ENCODE peak calls at places on chromosomes 6 and 20, in six cellular contexts. B is DND-41; Q is CD4-positive, alpha-beta T cell; Z is epithelial cell of esophagus; E is GM23338; I is MCF 10A. W is an unnamed sample.

GRCh38 chr20:48752963-48753362 is 74.8 kb downstream of the PREX1 start:
- DNase-seq in B (no peak), Q (no peak), Z (no peak), E (no peak), I (no peak), W (no peak)

GRCh38 chr20:15759546-15760216 is 813.6 kb downstream of the KIF16B start:
- DNase-seq in B (no peak), Q (no peak), Z (peak), E (no peak), I (peak), W (no peak)

GRCh38 chr6:145705561-145705960 is 29.8 kb downstream of the EPM2A start:
- DNase-seq in B (no peak), Q (no peak), Z (peak), E (no peak), I (peak), W (no peak)

GRCh38 chr6:100099189-100100074 is 105.4 kb upstream of the MCHR2 start:
- DNase-seq in B (no peak), Q (no peak), Z (peak), E (peak), I (peak), W (no peak)

GRCh38 chr20:25376236-25376635 is 14.4 kb downstream of the ABHD12 start:
- DNase-seq in B (no peak), Q (no peak), Z (no peak), E (no peak), I (no peak), W (no peak)

GRCh38 chr6:99491159-99491558 is 24.1 kb downstream of the USP45 start:
- DNase-seq in B (no peak), Q (no peak), Z (no peak), E (no peak), I (no peak), W (no peak)

GRCh38 chr6:51892750-51893149 is 194.7 kb downstream of the PKHD1 start:
- DNase-seq in B (no peak), Q (no peak), Z (peak), E (no peak), I (peak), W (no peak)

GRCh38 chr20:32792316-32792715 is 27.4 kb upstream of the MAPRE1 start:
- DNase-seq in B (peak), Q (no peak), Z (no peak), E (peak), I (no peak), W (peak)

GRCh38 chr6:35240838-35241801 is 18.4 kb upstream of the ZNF76 start:
- DNase-seq in B (peak), Q (peak), Z (peak), E (peak), I (peak), W (peak)

GRCh38 chr20:19936801-19937583 is 80.2 kb upstream of the NAA20 start:
- DNase-seq in B (peak), Q (no peak), Z (no peak), E (no peak), I (no peak), W (peak)

GRCh38 chr6:136058852-136059251 is 191.3 kb downstream of the MTFR2 start:
- DNase-seq in B (no peak), Q (no peak), Z (no peak), E (no peak), I (no peak), W (no peak)

GRCh38 chr20:51533291-51534172 is 9.0 kb downstream of the NFATC2 start:
- DNase-seq in B (no peak), Q (no peak), Z (peak), E (no peak), I (no peak), W (no peak)

GRCh38 chr6:160398674-160399271 is 50.6 kb downstream of the SLC22A3 start:
- DNase-seq in B (no peak), Q (no peak), Z (peak), E (no peak), I (no peak), W (peak)

GRCh38 chr6:4370066-4370465 is 234.7 kb upstream of the ECI2 start:
- DNase-seq in B (no peak), Q (no peak), Z (peak), E (no peak), I (peak), W (no peak)

GRCh38 chr6:35052694-35053565 is 88.2 kb downstream of the TCP11 start:
- DNase-seq in B (no peak), Q (no peak), Z (no peak), E (no peak), I (no peak), W (no peak)

GRCh38 chr20:43293068-43293786 is 103.5 kb upstream of the PTPRT start:
- DNase-seq in B (no peak), Q (no peak), Z (no peak), E (no peak), I (no peak), W (no peak)

GRCh38 chr6:14381225-14381887 is 263.8 kb downstream of the CD83 start:
- DNase-seq in B (no peak), Q (no peak), Z (no peak), E (peak), I (no peak), W (no peak)

GRCh38 chr6:69973138-69973537 is 106.8 kb downstream of the COL19A1 start:
- DNase-seq in B (no peak), Q (no peak), Z (no peak), E (peak), I (no peak), W (no peak)

GRCh38 chr6:170290306-170291128 is at the start of gene DLL1:
- DNase-seq in B (peak), Q (no peak), Z (peak), E (peak), I (peak), W (peak)

GRCh38 chr20:13009682-13010406 is 1.1 kb downstream of the SPTLC3 start:
- DNase-seq in B (no peak), Q (no peak), Z (peak), E (no peak), I (peak), W (peak)

GRCh38 chr20:32672315-32672981 is 1.3 kb downstream of the C20orf203 start:
- DNase-seq in B (peak), Q (no peak), Z (no peak), E (peak), I (no peak), W (peak)

DNA sequence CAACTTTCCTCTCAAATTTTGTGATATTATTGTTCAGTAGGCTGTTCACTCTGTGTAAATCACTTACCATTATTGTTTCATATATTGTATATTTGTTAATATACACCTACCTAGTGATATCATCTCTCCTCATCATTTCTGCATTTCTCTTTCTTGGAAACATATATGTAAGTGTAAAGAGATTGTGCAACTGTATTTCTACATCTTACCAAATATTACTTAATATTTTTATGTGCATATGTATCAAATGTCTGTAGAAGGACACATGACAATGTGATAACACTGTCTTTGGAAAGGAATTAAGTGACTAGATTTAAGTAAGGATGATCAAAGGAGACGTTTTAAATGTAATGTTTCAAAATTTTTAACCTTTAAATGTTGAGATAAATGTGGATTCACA is 30.2 kb downstream of the ZNF322 start:
- DNase-seq in B (no peak), Q (no peak), Z (peak), E (no peak), I (peak), W (no peak)
- TF ChIP-seq CTCF in B (no peak), Q (no peak), Z (no peak), E (no peak), I (no peak), W (no peak)

GRCh38 chr6:45255434-45255833 is 72.7 kb upstream of the RUNX2 start:
- DNase-seq in B (no peak), Q (no peak), Z (no peak), E (no peak), I (no peak), W (no peak)
- TF ChIP-seq CTCF in B (no peak), Q (no peak), Z (no peak), E (no peak), I (no peak), W (no peak)

DNA sequence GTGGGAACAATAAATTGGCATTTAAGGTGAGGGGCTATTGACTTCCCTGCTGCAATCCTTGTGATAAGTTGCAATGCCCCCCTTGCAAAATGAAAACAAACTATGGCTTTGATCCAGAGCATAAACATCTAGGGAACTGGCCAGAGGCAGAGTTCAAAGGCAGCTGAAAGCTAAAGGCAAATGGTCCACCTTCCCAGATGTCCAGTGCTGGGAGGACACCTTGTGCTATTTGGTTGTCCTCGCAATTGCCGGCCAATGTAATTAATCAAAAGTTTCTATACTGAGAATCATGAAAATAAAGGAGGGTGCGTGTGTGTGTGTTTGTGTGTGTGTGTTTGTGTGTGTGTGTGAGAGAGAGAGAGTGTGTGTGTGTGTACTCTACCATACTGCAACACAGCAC is 337.4 kb downstream of the CBLN4 start:
- DNase-seq in B (no peak), Q (no peak), Z (no peak), E (no peak), I (no peak), W (no peak)
- TF ChIP-seq CTCF in B (no peak), Q (no peak), Z (no peak), E (no peak), I (no peak), W (no peak)

GRCh38 chr6:33277663-33278391 is 904 bp downstream of the B3GALT4 start:
- DNase-seq in B (peak), Q (no peak), Z (no peak), E (peak), I (no peak), W (peak)
- TF ChIP-seq CTCF in B (peak), Q (no peak), Z (no peak), E (no peak), I (peak), W (no peak)

GRCh38 chr6:24494726-24495515 is at the start of gene ALDH5A1:
- DNase-seq in B (peak), Q (peak), Z (peak), E (peak), I (peak), W (peak)
- TF ChIP-seq CTCF in B (peak), Q (no peak), Z (peak), E (no peak), I (peak), W (peak)

W was measured in activated CD8-positive, alpha-beta T cell treated with anti-CD3 and anti-CD28 coated beads for 36 hours.